ENCODE peak calls at places on chromosomes 2 and 18, in seven cellular contexts. Y is gastrocnemius medialis, Q is left ventricle myocardium inferior, K is T-helper 1 cell, R is HuH-7.5, A is GM23248, E is aorta. M is an unnamed sample.

GRCh38 chr2:190343500-190344274 is at the start of gene INPP1:
- DNase-seq in R (peak; percentile 27), E (peak; percentile 92), A (peak; percentile 88), Q (peak; percentile 80), Y (peak; percentile 33), K (peak; percentile 10), M (peak; percentile 46)

GRCh38 chr2:73174941-73175662 is 27.3 kb upstream of the NOTO start:
- DNase-seq in A (no peak), R (no peak), E (no peak), Q (no peak), K (no peak), Y (no peak), M (no peak)

GRCh38 chr18:70181015-70181414 is 24.5 kb downstream of the RTTN start:
- DNase-seq in Y (no peak), Q (no peak), E (no peak), A (peak; percentile 76), K (no peak), R (no peak), M (no peak)

GRCh38 chr2:133643822-133644221 is 75.6 kb upstream of the NCKAP5 start:
- DNase-seq in Y (no peak), E (no peak), A (no peak), R (no peak), Q (no peak), K (no peak), M (no peak)

GRCh38 chr2:239213420-239214101 is 187.3 kb downstream of the HDAC4 start:
- DNase-seq in R (no peak), A (no peak), K (no peak), Y (no peak), E (no peak), Q (no peak), M (no peak)

GRCh38 chr2:239601201-239601851 is 200.5 kb upstream of the HDAC4 start:
- DNase-seq in E (peak; percentile 44), Q (no peak), K (no peak), Y (no peak), A (no peak), R (no peak), M (no peak)

GRCh38 chr2:225122582-225123486 is 80.6 kb upstream of the DOCK10 start:
- DNase-seq in Q (no peak), K (peak; percentile 7), R (no peak), Y (no peak), E (no peak), A (peak; percentile 56), M (peak; percentile 37)

GRCh38 chr2:241564596-241565411 is 6.3 kb downstream of the BOK start:
- DNase-seq in K (no peak), A (peak; percentile 64), Q (no peak), E (peak; percentile 73), R (no peak), Y (no peak), M (no peak)

GRCh38 chr2:145906356-145906755 is 1386.4 kb upstream of the ZEB2 start:
- DNase-seq in Y (no peak), E (no peak), R (no peak), A (no peak), K (no peak), Q (no peak), M (no peak)

GRCh38 chr2:221060335-221060734 is 511.8 kb downstream of the EPHA4 start:
- DNase-seq in A (peak; percentile 54), R (no peak), Q (no peak), E (no peak), Y (no peak), K (no peak), M (no peak)

GRCh38 chr2:10065683-10066055 is 14.5 kb downstream of the CYS1 start:
- DNase-seq in K (no peak), Y (no peak), E (no peak), A (no peak), R (no peak), Q (no peak), M (no peak)

GRCh38 chr2:73836141-73836943 is 7.6 kb downstream of the STAMBP start:
- DNase-seq in Y (no peak), A (no peak), Q (peak; percentile 18), E (peak; percentile 77), R (no peak), K (no peak), M (no peak)

GRCh38 chr18:44903327-44903726 is 222.6 kb downstream of the SETBP1 start:
- DNase-seq in R (no peak), Q (no peak), A (no peak), K (no peak), E (no peak), Y (no peak), M (no peak)

GRCh38 chr2:84435331-84436081 is 23.6 kb downstream of the SUCLG1 start:
- DNase-seq in Y (no peak), Q (peak; percentile 15), E (no peak), R (no peak), K (no peak), A (peak; percentile 51), M (no peak)

GRCh38 chr18:28408528-28408927 is 231.6 kb upstream of the CDH2 start:
- DNase-seq in Y (no peak), E (no peak), Q (no peak), A (no peak), R (no peak), K (no peak), M (no peak)

GRCh38 chr2:240350696-240351087 is 84.8 kb upstream of the GPC1 start:
- DNase-seq in A (peak; percentile 33), Q (no peak), R (no peak), K (no peak), Y (no peak), E (peak; percentile 60), M (no peak)

GRCh38 chr2:28338754-28339325 is 53.8 kb upstream of the FOSL2 start:
- DNase-seq in E (peak; percentile 57), Y (no peak), R (no peak), A (no peak), Q (no peak), K (no peak), M (no peak)

GRCh38 chr18:35710581-35710980 is 129.0 kb downstream of the GALNT1 start:
- DNase-seq in A (no peak), E (no peak), Q (no peak), R (no peak), Y (no peak), K (no peak), M (no peak)

GRCh38 chr2:128270306-128271185 is 48.1 kb downstream of the HS6ST1 start:
- DNase-seq in Q (no peak), Y (no peak), A (no peak), E (peak; percentile 66), K (no peak), R (no peak), M (no peak)

GRCh38 chr2:76612764-76613163 is 902.0 kb upstream of the GCFC2 start:
- DNase-seq in K (no peak), E (no peak), R (no peak), A (no peak), Q (no peak), Y (no peak), M (no peak)

GRCh38 chr2:241947401-241947800 is 77.9 kb downstream of the RTP5 start:
- DNase-seq in Y (no peak), K (no peak), R (no peak), A (no peak), E (no peak), Q (no peak), M (no peak)

GRCh38 chr18:29383311-29384273 is 1206.7 kb upstream of the CDH2 start:
- DNase-seq in Q (no peak), K (no peak), Y (no peak), A (no peak), E (no peak), R (no peak), M (peak; percentile 48)

GRCh38 chr2:190766174-190766572 is 114.4 kb upstream of the GLS start:
- DNase-seq in Y (no peak), R (no peak), K (no peak), E (no peak), A (no peak), Q (no peak), M (no peak)

GRCh38 chr2:158100411-158100810 is 1.3 kb upstream of the UPP2 start:
- DNase-seq in K (no peak), R (no peak), A (no peak), Q (no peak), E (no peak), Y (no peak), M (no peak)

GRCh38 chr2:166180951-166181812 is 53.4 kb upstream of the SCN1A start:
- DNase-seq in Y (no peak), Q (no peak), K (no peak), R (peak; percentile 22), E (no peak), A (peak; percentile 73), M (peak; percentile 85)

GRCh38 chr18:79515331-79515730 is 119.6 kb downstream of the NFATC1 start:
- DNase-seq in A (no peak), E (peak; percentile 47), K (no peak), Q (no peak), Y (no peak), R (no peak), M (no peak)

GRCh38 chr18:8744656-8745055 is 39.3 kb downstream of the MTCL1 start:
- DNase-seq in A (no peak), R (no peak), Q (no peak), Y (no peak), K (peak; percentile 7), E (no peak), M (no peak)

GRCh38 chr2:145006957-145007672 is 487.2 kb upstream of the ZEB2 start:
- DNase-seq in A (peak; percentile 99), Q (peak; percentile 56), R (no peak), Y (peak; percentile 4), K (no peak), E (peak; percentile 81), M (no peak)

GRCh38 chr2:214547931-214548330 is 137.1 kb downstream of the VWC2L start:
- DNase-seq in K (no peak), Y (no peak), E (no peak), Q (no peak), R (no peak), A (peak; percentile 41), M (no peak)

GRCh38 chr2:241812730-241813079 is 3.7 kb downstream of the NEU4 start:
- DNase-seq in Y (no peak), Q (no peak), K (no peak), A (no peak), R (no peak), E (peak; percentile 64), M (no peak)

GRCh38 chr2:176099737-176100546 is at the start of gene HOXD12:
- DNase-seq in A (no peak), R (no peak), E (no peak), Q (no peak), Y (no peak), K (no peak), M (no peak)

GRCh38 chr2:157015015-157015575 is 242.4 kb upstream of the GALNT5 start:
- DNase-seq in A (no peak), Q (no peak), Y (no peak), E (no peak), K (no peak), R (no peak), M (no peak)

M was measured in OCI-M1.